ENCODE peak calls at places on chromosomes 3 and 15, in seven cellular contexts. M is brain microvascular endothelial cell; R is colonic mucosa; F is CD8-positive, alpha-beta T cell; D is HCT116; X is neural crest cell; U is esophagus squamous epithelium. E is an unnamed sample.

GRCh38 chr3:50339485-50340196 is 995 bp downstream of the RASSF1 start:
- DNase-seq in M (peak), R (peak), F (no peak), D (no peak), X (no peak), U (no peak), E (no peak)

GRCh38 chr15:63514533-63514943 is 10.1 kb downstream of the USP3 start:
- DNase-seq in M (no peak), R (no peak), F (no peak), D (no peak), X (no peak), U (no peak), E (no peak)

GRCh38 chr3:142888484-142889262 is at the start of gene PCOLCE2:
- DNase-seq in M (no peak), R (no peak), F (no peak), D (peak), X (peak), U (no peak), E (no peak)

GRCh38 chr15:48992096-48992495 is 28.4 kb upstream of the SHC4 start:
- DNase-seq in M (no peak), R (no peak), F (no peak), D (no peak), X (no peak), U (no peak), E (no peak)

GRCh38 chr3:108940568-108941285 is 13.0 kb downstream of the GUCA1C start:
- DNase-seq in M (no peak), R (no peak), F (no peak), D (no peak), X (no peak), U (no peak), E (no peak)

GRCh38 chr15:42728975-42729374 is 8.0 kb downstream of the CDAN1 start:
- DNase-seq in M (no peak), R (no peak), F (no peak), D (no peak), X (no peak), U (no peak), E (no peak)

GRCh38 chr3:24399614-24400013 is 95.0 kb downstream of the THRB start:
- DNase-seq in M (no peak), R (no peak), F (no peak), D (no peak), X (no peak), U (no peak), E (no peak)

GRCh38 chr15:33007295-33007855 is 187.1 kb downstream of the FMN1 start:
- DNase-seq in M (peak), R (no peak), F (no peak), D (peak), X (no peak), U (no peak), E (no peak)

GRCh38 chr3:17745301-17745700 is 2.9 kb upstream of the TBC1D5 start:
- DNase-seq in M (no peak), R (no peak), F (no peak), D (no peak), X (no peak), U (no peak), E (no peak)

GRCh38 chr15:52787123-52787503 is 3.0 kb downstream of the ONECUT1 start:
- DNase-seq in M (no peak), R (no peak), F (no peak), D (no peak), X (no peak), U (no peak), E (no peak)

GRCh38 chr15:90817117-90818057 is 51.0 kb upstream of the FURIN start:
- DNase-seq in M (no peak), R (peak), F (no peak), D (no peak), X (no peak), U (no peak), E (no peak)

GRCh38 chr3:58141766-58142345 is 68.9 kb downstream of the DNASE1L3 start:
- DNase-seq in M (no peak), R (no peak), F (no peak), D (no peak), X (no peak), U (no peak), E (no peak)

GRCh38 chr3:112813723-112814171 is 32.9 kb downstream of the CD200R1L start:
- DNase-seq in M (no peak), R (no peak), F (no peak), D (no peak), X (no peak), U (no peak), E (no peak)

GRCh38 chr3:192816274-192816853 is 89.0 kb upstream of the FGF12 start:
- DNase-seq in M (peak), R (no peak), F (no peak), D (peak), X (peak), U (no peak), E (peak)

GRCh38 chr3:157471051-157471450 is 32.2 kb downstream of the VEPH1 start:
- DNase-seq in M (no peak), R (no peak), F (no peak), D (no peak), X (no peak), U (no peak), E (no peak)

GRCh38 chr3:194281306-194281705 is 69.8 kb downstream of the CPN2 start:
- DNase-seq in M (no peak), R (no peak), F (no peak), D (no peak), X (no peak), U (no peak), E (no peak)

GRCh38 chr3:20225769-20226168 is 39.8 kb upstream of the SGO1 start:
- DNase-seq in M (peak), R (no peak), F (no peak), D (peak), X (no peak), U (no peak), E (peak)

GRCh38 chr15:58459562-58459961 is 27.8 kb downstream of the LIPC start:
- DNase-seq in M (no peak), R (peak), F (no peak), D (no peak), X (no peak), U (no peak), E (no peak)

GRCh38 chr15:62779041-62779810 is 263.3 kb upstream of the TPM1 start:
- DNase-seq in M (peak), R (no peak), F (no peak), D (no peak), X (no peak), U (no peak), E (no peak)

GRCh38 chr15:74176262-74177208 is 3.0 kb downstream of the ISLR start:
- DNase-seq in M (no peak), R (no peak), F (no peak), D (no peak), X (no peak), U (no peak), E (no peak)

GRCh38 chr15:39918688-39919385 is 1.2 kb downstream of the GPR176 start:
- DNase-seq in M (peak), R (no peak), F (no peak), D (no peak), X (no peak), U (no peak), E (no peak)

GRCh38 chr3:80010021-80010420 is 242.2 kb upstream of the ROBO1 start:
- DNase-seq in M (no peak), R (no peak), F (no peak), D (no peak), X (no peak), U (no peak), E (no peak)

GRCh38 chr3:113783463-113783862 is 36.6 kb downstream of the ATP6V1A start:
- DNase-seq in M (peak), R (no peak), F (no peak), D (no peak), X (no peak), U (no peak), E (peak)

GRCh38 chr3:12752111-12752510 is 6.9 kb downstream of the TMEM40 start:
- DNase-seq in M (no peak), R (no peak), F (no peak), D (no peak), X (no peak), U (no peak), E (no peak)

GRCh38 chr3:12752803-12753202 is 6.3 kb downstream of the TMEM40 start:
- DNase-seq in M (no peak), R (no peak), F (no peak), D (no peak), X (no peak), U (no peak), E (no peak)

GRCh38 chr3:12751548-12751947 is 7.5 kb downstream of the TMEM40 start:
- DNase-seq in M (no peak), R (no peak), F (no peak), D (no peak), X (no peak), U (no peak), E (no peak)

GRCh38 chr3:12754315-12754714 is 4.7 kb downstream of the TMEM40 start:
- DNase-seq in M (no peak), R (no peak), F (no peak), D (no peak), X (no peak), U (no peak), E (no peak)

DNA sequence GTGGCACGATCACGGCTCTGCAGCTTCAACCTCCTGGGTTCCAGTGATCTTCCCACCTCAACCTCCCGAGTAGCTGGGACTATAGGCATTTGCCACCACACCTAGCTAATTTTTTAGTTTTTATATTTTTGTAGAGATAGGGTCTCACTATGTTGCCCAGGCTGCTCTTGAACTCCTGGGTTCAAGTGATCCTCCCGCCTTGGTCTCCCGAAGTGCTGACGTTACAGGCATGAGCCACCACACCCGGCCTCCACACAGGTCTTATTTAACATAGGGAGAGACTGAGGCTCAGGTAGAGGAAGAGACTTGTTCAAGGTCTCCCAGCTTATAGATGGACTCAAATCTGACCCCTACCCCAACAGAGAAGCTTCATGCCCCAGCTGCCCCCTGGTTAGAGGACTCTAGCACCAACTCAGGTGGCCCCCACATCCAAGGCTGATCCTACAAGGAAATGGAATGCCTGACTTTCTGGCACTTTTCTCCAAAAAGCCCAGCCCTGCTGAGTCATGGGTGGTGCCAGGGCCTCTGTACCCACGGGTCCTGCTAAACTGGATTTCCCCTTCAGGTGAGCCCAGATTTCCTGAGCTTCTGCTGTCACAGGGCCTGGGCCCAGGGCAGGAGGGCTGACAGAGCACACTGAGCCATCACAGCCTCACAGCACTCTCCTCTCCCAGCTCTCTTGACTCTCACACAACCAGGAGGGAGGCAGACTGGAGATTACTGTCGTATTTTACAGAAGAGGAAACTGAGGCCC is 5.6 kb downstream of the TMEM40 start:
- DNase-seq in M (no peak), R (no peak), F (no peak), D (peak), X (no peak), U (no peak), E (no peak)
- TF ChIP-seq CTCF in M (no peak), R (no peak), F (no peak), D (no peak), X (no peak), U (no peak), E (no peak)

GRCh38 chr3:10707089-10707983 is 108.7 kb upstream of the SLC6A11 start:
- DNase-seq in M (no peak), R (no peak), F (no peak), D (no peak), X (peak), U (no peak), E (no peak)

GRCh38 chr3:10700821-10701220 is 115.2 kb upstream of the SLC6A11 start:
- DNase-seq in M (no peak), R (no peak), F (no peak), D (no peak), X (no peak), U (no peak), E (no peak)

GRCh38 chr3:10702961-10703740 is 112.9 kb upstream of the SLC6A11 start:
- DNase-seq in M (no peak), R (no peak), F (no peak), D (peak), X (peak), U (no peak), E (no peak)

GRCh38 chr3:10706156-10707088 is 109.6 kb upstream of the SLC6A11 start:
- DNase-seq in M (no peak), R (no peak), F (no peak), D (no peak), X (no peak), U (no peak), E (no peak)

DNA sequence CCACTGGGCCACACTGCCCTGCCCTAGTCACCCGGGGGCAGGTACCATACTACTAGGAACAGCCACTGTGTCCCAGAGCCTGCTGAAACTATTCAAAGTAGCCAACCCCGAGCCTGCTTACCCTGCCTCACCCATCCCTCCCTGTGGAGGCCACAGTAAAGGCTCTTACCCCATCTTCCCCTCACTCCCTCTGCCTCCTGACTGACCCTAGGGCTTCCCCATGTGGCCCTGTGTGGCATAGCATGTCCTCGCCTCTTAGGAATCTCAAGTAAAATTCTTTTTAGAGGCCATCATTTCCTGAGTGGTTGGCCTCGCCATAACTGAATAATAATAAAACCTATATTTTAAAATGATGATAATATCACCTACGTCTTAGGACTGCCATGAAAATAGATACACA is 112.2 kb upstream of the SLC6A11 start:
- DNase-seq in M (peak), R (no peak), F (no peak), D (peak), X (no peak), U (no peak), E (no peak)
- TF ChIP-seq CTCF in M (peak), R (no peak), F (no peak), D (peak), X (peak), U (no peak), E (peak)

GRCh38 chr3:99627062-99627826 is 11.2 kb upstream of the COL8A1 start:
- DNase-seq in M (peak), R (no peak), F (no peak), D (no peak), X (no peak), U (no peak), E (no peak)
- TF ChIP-seq CTCF in M (peak), R (no peak), F (no peak), D (peak), X (peak), U (no peak), E (peak)

GRCh38 chr3:12829886-12830784 is 11.2 kb downstream of the RPL32 start:
- DNase-seq in M (no peak), R (no peak), F (no peak), D (no peak), X (no peak), U (no peak), E (no peak)
- TF ChIP-seq CTCF in M (peak), R (no peak), F (no peak), D (no peak), X (no peak), U (no peak), E (no peak)

GRCh38 chr15:27512281-27513001 is 541.5 kb downstream of the GABRG3 start:
- DNase-seq in M (no peak), R (no peak), F (no peak), D (no peak), X (no peak), U (no peak), E (no peak)
- TF ChIP-seq CTCF in M (no peak), R (no peak), F (no peak), D (no peak), X (no peak), U (no peak), E (no peak)

GRCh38 chr3:123365450-123366143 is 83.3 kb downstream of the ADCY5 start:
- DNase-seq in M (no peak), R (no peak), F (no peak), D (peak), X (peak), U (no peak), E (no peak)
- TF ChIP-seq CTCF in M (peak), R (peak), F (no peak), D (peak), X (peak), U (no peak), E (peak)

DNA sequence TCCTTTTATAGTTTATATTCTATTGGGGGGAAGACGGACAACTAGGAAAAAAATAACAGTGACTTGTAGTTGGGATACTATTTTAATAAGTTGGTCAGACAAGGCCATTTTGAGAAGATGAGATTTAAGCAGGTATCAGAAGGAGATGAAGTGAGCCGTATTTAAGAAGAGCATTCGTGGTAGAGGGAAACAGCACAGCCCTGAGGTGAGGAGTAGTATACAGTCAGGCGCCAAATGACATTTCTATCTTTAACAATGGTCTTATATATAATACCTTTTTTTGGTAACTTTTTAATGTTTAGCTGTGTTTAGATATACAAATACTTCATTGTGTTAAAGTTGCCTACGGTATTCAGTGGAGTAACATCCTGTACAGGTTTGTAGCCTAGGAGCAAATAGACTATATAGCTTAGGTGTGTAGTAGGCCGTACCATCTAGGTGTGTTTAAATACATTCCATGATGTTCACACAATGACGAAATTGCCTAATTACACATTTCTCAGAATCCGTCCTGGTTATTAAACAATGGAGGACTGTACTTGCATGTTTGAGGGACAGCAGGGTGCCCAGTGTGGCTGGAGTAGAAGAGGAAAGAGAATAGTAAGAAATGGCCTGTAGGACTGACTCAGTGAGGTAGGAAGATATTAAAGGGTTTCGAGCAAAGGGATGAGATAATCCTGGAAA is 1.6 kb downstream of the NKTR start:
- DNase-seq in M (no peak), R (no peak), F (no peak), D (no peak), X (no peak), U (no peak), E (no peak)
- TF ChIP-seq CTCF in M (peak), R (no peak), F (peak), D (peak), X (peak), U (no peak), E (no peak)

DNA sequence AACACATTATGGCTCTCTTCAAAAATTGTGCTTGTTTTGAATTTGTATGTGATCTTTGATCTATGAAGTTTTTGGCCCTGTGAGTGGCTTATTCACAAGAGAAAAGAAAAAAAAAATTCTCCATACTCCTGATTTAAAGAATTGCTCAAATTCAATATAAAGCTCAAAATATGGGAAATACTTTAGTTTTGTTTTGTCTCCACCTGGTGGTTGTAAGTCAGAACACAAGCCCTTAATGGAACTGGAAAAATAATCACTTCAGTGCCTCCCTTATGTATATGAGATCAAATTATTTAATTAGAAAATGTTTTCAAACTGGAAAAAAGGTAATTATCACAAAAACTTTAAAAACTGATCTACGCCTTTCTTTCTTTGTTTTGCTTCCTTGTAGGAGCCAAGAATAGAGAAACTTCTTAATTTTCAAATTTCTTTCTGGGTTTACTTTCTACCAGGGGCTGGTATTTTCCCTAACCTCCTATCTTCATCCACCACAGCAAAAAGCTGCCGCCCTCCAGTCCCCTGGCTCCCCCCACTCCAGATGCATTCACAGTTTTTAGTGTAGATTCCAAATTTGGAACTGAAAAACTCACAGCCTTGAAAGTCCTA is 50.6 kb downstream of the SERP1 start:
- DNase-seq in M (peak), R (peak), F (no peak), D (peak), X (peak), U (no peak), E (peak)
- TF ChIP-seq CTCF in M (peak), R (peak), F (peak), D (peak), X (peak), U (peak), E (peak)

E was measured in HFF-Myc.